ENCODE peak calls at places on chromosomes 6 and 20, in seven cellular contexts. L is HepG2, U is K562, H is SK-N-SH, G is GM12878, W is H1, P is HCT116. Q is an unnamed sample.

GRCh38 chr20:7302256-7302655 is 534.8 kb downstream of the BMP2 start:
- DNase-seq in P (no peak), L (no peak), G (no peak), H (no peak), U (no peak), W (no peak), Q (no peak)

GRCh38 chr6:38775870-38776269 is 60.8 kb downstream of the DNAH8 start:
- DNase-seq in G (no peak), W (no peak), L (no peak), P (no peak), H (no peak), U (no peak), Q (no peak)

GRCh38 chr6:30711758-30712380 is 5.2 kb downstream of the MDC1 start:
- DNase-seq in L (no peak), P (no peak), U (no peak), H (no peak), G (no peak), W (no peak), Q (no peak)

GRCh38 chr20:23782366-23782983 is 31.7 kb upstream of the CST1 start:
- DNase-seq in U (peak; percentile 33), H (peak; percentile 12), G (no peak), P (no peak), W (peak; percentile 83), L (no peak), Q (peak; percentile 24)

GRCh38 chr6:7909323-7910276 is 988 bp downstream of the TXNDC5 start:
- DNase-seq in U (peak; percentile 86), H (peak; percentile 91), G (no peak), W (peak; percentile 79), P (no peak), L (peak; percentile 64), Q (peak; percentile 86)

GRCh38 chr6:46293641-46294316 is 123.0 kb upstream of the ENPP5 start:
- DNase-seq in H (no peak), W (no peak), G (peak; percentile 48), U (no peak), L (no peak), P (no peak), Q (no peak)

GRCh38 chr6:39821739-39822532 is 29.8 kb downstream of the DAAM2 start:
- DNase-seq in L (no peak), W (no peak), G (no peak), U (no peak), P (no peak), H (no peak), Q (no peak)

GRCh38 chr20:25540273-25540672 is 45.1 kb downstream of the NINL start:
- DNase-seq in P (peak; percentile 16), G (no peak), L (no peak), H (no peak), W (no peak), U (no peak), Q (peak; percentile 76)

GRCh38 chr20:18496042-18496441 is 983 bp downstream of the RBBP9 start:
- DNase-seq in P (no peak), L (no peak), H (peak; percentile 47), W (no peak), U (no peak), G (no peak), Q (peak; percentile 6)

GRCh38 chr20:57325632-57326356 is 3.8 kb upstream of the SPO11 start:
- DNase-seq in L (no peak), W (peak; percentile 37), P (no peak), G (no peak), U (no peak), H (no peak), Q (no peak)

GRCh38 chr20:53227523-53227922 is 255.4 kb downstream of the TSHZ2 start:
- DNase-seq in H (peak; percentile 23), L (no peak), G (no peak), W (no peak), U (no peak), P (no peak), Q (no peak)

GRCh38 chr6:165777680-165778079 is 114.6 kb upstream of the PDE10A start:
- DNase-seq in U (no peak), L (no peak), H (no peak), W (no peak), G (no peak), P (no peak), Q (no peak)

GRCh38 chr6:92849636-92850035 is 569.7 kb downstream of the EPHA7 start:
- DNase-seq in G (no peak), H (no peak), L (no peak), P (no peak), U (no peak), W (no peak), Q (peak; percentile 75)

GRCh38 chr6:129701721-129702455 is 8.1 kb downstream of the ARHGAP18 start:
- DNase-seq in U (no peak), L (no peak), G (no peak), H (no peak), W (no peak), P (no peak), Q (no peak)

DNA sequence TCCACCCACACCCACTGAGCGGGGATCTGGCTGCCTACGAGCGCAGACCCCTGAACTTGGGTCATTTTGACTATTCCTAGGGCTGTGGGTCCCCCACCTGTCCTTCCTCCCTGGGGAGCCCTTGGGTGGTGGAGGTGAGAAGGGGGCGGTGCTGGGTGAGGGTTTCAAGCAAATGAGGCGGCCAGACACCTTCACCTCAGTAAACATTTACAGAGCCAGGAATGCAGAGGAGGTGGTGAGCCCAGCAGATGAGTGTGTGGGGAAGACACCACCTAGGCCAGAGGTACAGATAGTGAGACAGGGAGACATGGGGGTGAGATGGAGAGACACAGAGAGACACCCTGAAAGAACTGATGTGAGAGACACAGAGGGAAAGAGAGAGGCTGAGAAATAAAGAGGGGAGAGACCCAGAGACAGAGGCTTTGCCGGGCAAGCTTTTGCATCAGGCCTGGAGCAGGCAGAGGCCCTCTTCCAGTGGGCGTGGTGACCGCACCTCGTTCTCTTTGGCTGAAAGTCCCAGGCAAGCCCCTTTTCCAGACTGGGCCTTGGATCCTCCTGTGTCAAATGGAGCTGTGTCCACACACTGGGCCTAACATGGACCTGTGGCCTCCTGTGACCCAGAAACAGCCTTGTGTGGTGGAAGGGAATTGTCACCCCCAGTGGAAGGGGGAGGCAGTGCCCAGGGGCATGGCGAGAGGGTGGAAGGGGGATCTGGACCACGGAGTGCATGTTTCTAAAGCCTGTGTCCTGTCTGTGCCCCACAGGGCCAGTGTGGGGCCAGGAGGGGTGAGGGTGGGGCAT is 29.7 kb downstream of the CEBPB start:
- DNase-seq in G (no peak), P (no peak), U (no peak), H (no peak), W (no peak), L (no peak), Q (peak; percentile 47)
- TF ChIP-seq JUND in G (no peak), P (no peak), U (no peak), H (no peak), W (no peak), L (no peak), Q (no peak)

GRCh38 chr20:1469925-1470571 is 3.4 kb upstream of the NSFL1C start:
- DNase-seq in L (peak; percentile 99), U (peak; percentile 43), P (peak; percentile 79), H (peak; percentile 63), G (peak; percentile 39), W (peak; percentile 84), Q (peak; percentile 59)
- TF ChIP-seq JUND in L (no peak), U (peak; percentile 35), P (no peak), H (peak; percentile 70), G (no peak), W (no peak), Q (no peak)

GRCh38 chr20:12171927-12172581 is 254.4 kb downstream of the BTBD3 start:
- DNase-seq in U (no peak), L (no peak), P (no peak), W (no peak), H (no peak), G (no peak), Q (no peak)
- TF ChIP-seq JUND in U (no peak), L (no peak), P (no peak), W (no peak), H (no peak), G (no peak), Q (no peak)

GRCh38 chr6:27370391-27370790 is 18.2 kb upstream of the ZNF391 start:
- DNase-seq in W (no peak), H (no peak), L (no peak), G (no peak), P (no peak), U (no peak), Q (peak; percentile 89)

DNA sequence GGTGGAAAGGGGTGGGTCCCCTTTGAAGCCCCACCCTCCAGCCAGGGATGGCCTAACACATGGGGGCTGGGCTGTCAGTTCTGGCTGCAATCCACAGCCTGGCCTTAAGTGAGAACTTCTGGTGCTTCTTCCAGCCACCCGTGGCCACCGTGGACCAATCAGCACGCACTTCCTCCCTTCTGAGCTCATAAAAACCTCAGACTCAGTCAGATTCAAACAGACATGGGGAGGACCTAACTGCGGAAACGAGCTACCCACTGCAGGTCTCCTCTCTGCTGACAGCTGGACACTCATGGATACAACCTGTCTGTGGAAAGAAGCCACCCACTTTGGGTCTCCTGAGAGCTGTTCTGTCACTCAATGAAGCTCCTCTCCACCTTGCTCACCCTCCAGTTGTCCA is 20.4 kb upstream of the ZNF391 start:
- DNase-seq in P (no peak), U (no peak), G (no peak), H (no peak), L (no peak), W (no peak), Q (no peak)
- TF ChIP-seq JUND in P (no peak), U (no peak), G (no peak), H (no peak), L (no peak), W (no peak), Q (no peak)

GRCh38 chr20:43415661-43416430 is 41.9 kb upstream of the SRSF6 start:
- DNase-seq in U (no peak), H (peak; percentile 39), L (no peak), G (no peak), P (no peak), W (no peak), Q (peak; percentile 33)
- TF ChIP-seq JUND in U (no peak), H (no peak), L (no peak), G (no peak), P (no peak), W (no peak), Q (no peak)

DNA sequence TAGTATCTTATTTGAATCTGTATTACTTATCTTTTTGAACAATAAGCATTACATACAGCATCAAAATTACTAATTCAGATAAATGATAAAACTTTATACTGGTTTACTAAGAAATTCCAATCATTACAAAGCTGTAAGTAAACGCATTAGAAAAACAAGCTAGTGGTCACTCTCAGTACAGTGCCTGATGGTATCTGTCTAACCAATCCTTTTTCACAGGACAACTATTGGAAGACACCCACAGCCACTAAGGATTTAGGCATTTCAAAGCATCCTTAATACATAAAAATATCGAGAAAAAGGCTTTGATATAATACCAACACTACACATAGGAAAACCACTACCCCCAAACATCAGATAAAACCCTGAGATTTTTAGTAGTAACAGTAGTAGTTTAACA is 2.6 kb downstream of the CD164 start:
- DNase-seq in W (no peak), H (no peak), G (no peak), P (no peak), U (no peak), L (no peak), Q (no peak)
- TF ChIP-seq JUND in W (no peak), H (no peak), G (no peak), P (no peak), U (no peak), L (no peak), Q (no peak)

DNA sequence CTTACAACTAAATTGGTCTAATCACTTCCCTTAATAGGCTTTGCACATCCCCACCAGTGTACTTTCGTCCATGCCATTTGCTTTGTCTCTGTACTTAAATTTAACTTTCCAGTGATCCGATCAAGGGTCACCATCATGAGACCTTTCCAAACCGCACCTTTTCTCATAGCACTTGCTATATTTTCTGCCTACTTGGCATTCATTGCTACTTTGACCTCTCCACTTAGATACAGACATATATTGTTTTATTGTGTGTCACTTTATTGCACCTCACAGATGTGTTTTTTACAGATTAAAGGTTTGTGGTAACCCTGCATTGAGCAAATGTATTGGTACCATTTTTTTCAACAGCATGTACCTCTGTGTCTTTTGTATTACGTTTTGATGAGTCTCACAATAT is 14.8 kb downstream of the SUMO4 start:
- DNase-seq in W (no peak), H (no peak), U (no peak), L (no peak), G (no peak), P (no peak), Q (no peak)
- TF ChIP-seq JUND in W (no peak), H (no peak), U (no peak), L (no peak), G (no peak), P (no peak), Q (no peak)

Q was measured in T47D.